ENCODE peak calls at places on chromosomes 4 and X, in four cellular contexts. P is pancreas, B is A549, O is Karpas-422. A is an unnamed sample.

GRCh38 chr4:176210101-176210500 is 14.7 kb upstream of the SPATA4 start:
- DNase-seq in P (no peak), B (no peak), O (no peak), A (no peak)

GRCh38 chrX:116272328-116272727 is 101.8 kb downstream of the AGTR2 start:
- DNase-seq in P (no peak), B (peak; percentile 12), O (no peak), A (no peak)

GRCh38 chr4:2154215-2154614 is 87.7 kb downstream of the HAUS3 start:
- DNase-seq in P (no peak), B (no peak), O (no peak), A (no peak)

GRCh38 chrX:15985937-15986336 is 131.3 kb upstream of the AP1S2 start:
- DNase-seq in P (no peak), B (no peak), O (no peak), A (no peak)

GRCh38 chr4:106273831-106274230 is 42.2 kb downstream of the TBCK start:
- DNase-seq in P (no peak), B (no peak), O (no peak), A (no peak)

GRCh38 chrX:140467211-140467610 is 37.7 kb downstream of the SOX3 start:
- DNase-seq in P (no peak), B (no peak), O (no peak), A (no peak)

GRCh38 chr4:168830777-168831512 is 179.1 kb downstream of the CBR4 start:
- DNase-seq in P (no peak), B (peak; percentile 18), O (peak; percentile 64), A (no peak)

GRCh38 chr4:188971125-188971524 is 831.9 kb downstream of the TRIML1 start:
- DNase-seq in P (no peak), B (no peak), O (peak; percentile 81), A (no peak)

GRCh38 chr4:41299486-41299885 is 42.8 kb downstream of the UCHL1 start:
- DNase-seq in P (no peak), B (no peak), O (no peak), A (no peak)

GRCh38 chr4:163372035-163372434 is 28.3 kb downstream of the NPY5R start:
- DNase-seq in P (no peak), B (no peak), O (no peak), A (no peak)

GRCh38 chrX:32191316-32191715 is 1020.0 kb downstream of the DMD start:
- DNase-seq in P (no peak), B (no peak), O (no peak), A (no peak)

GRCh38 chr4:185567828-185568442 is 32.6 kb upstream of the PDLIM3 start:
- DNase-seq in P (peak; percentile 73), B (no peak), O (no peak), A (no peak)

GRCh38 chrX:386239-386767 is 404 bp downstream of the PPP2R3B start:
- DNase-seq in P (peak; percentile 73), B (no peak), O (peak; percentile 78), A (no peak)

GRCh38 chr4:2786152-2786671 is 6.7 kb upstream of the SH3BP2 start:
- DNase-seq in P (peak; percentile 56), B (no peak), O (no peak), A (peak; percentile 76)

GRCh38 chrX:31423575-31424284 is 351.9 kb upstream of the FTHL17 start:
- DNase-seq in P (no peak), B (peak; percentile 1), O (peak; percentile 63), A (no peak)

GRCh38 chr4:55358668-55359067 is 12.6 kb downstream of the SRD5A3 start:
- DNase-seq in P (no peak), B (no peak), O (peak; percentile 80), A (no peak)

GRCh38 chrX:129510331-129510730 is 13.0 kb downstream of the SMARCA1 start:
- DNase-seq in P (no peak), B (no peak), O (no peak), A (no peak)

GRCh38 chrX:124719060-124719459 is 372.7 kb downstream of the SH2D1A start:
- DNase-seq in P (no peak), B (no peak), O (no peak), A (no peak)

GRCh38 chrX:57930051-57930450 is 19.8 kb upstream of the ZXDA start:
- DNase-seq in P (no peak), B (no peak), O (no peak), A (no peak)

GRCh38 chr4:168589154-168589553 is 92.3 kb downstream of the PALLD start:
- DNase-seq in P (no peak), B (peak; percentile 46), O (no peak), A (no peak)

GRCh38 chr4:75848891-75849290 is 53.4 kb downstream of the PPEF2 start:
- DNase-seq in P (no peak), B (no peak), O (no peak), A (no peak)

GRCh38 chr4:127601029-127601428 is 31.7 kb upstream of the INTU start:
- DNase-seq in P (no peak), B (no peak), O (peak; percentile 49), A (no peak)

GRCh38 chr4:3716876-3717235 is 49.3 kb upstream of the ADRA2C start:
- DNase-seq in P (no peak), B (no peak), O (no peak), A (no peak)

GRCh38 chr4:83855044-83855443 is 319.1 kb downstream of the GPAT3 start:
- DNase-seq in P (no peak), B (peak; percentile 47), O (no peak), A (no peak)

GRCh38 chrX:21806691-21807090 is 32.7 kb upstream of the MBTPS2 start:
- DNase-seq in P (no peak), B (no peak), O (no peak), A (no peak)

GRCh38 chr4:85486425-85487101 is 11.6 kb downstream of the ARHGAP24 start:
- DNase-seq in P (no peak), B (peak; percentile 26), O (no peak), A (no peak)

GRCh38 chrX:152824841-152825374 is 5.6 kb downstream of the CETN2 start:
- DNase-seq in P (no peak), B (no peak), O (no peak), A (no peak)

GRCh38 chrX:150236304-150236703 is 126.8 kb upstream of the MAMLD1 start:
- DNase-seq in P (no peak), B (no peak), O (no peak), A (no peak)

GRCh38 chrX:154732421-154733071 is 18.3 kb downstream of the GAB3 start:
- DNase-seq in P (no peak), B (no peak), O (no peak), A (no peak)

GRCh38 chrX:154444001-154444754 is at the start of gene FAM50A:
- DNase-seq in P (peak; percentile 87), B (peak; percentile 79), O (peak; percentile 84), A (peak; percentile 71)

GRCh38 chrX:49102221-49102620 is 21.3 kb downstream of the GPKOW start:
- DNase-seq in P (no peak), B (no peak), O (no peak), A (no peak)

GRCh38 chr4:99179626-99180025 is 35.5 kb upstream of the ADH4 start:
- DNase-seq in P (no peak), B (no peak), O (no peak), A (no peak)

GRCh38 chrX:3384330-3384729 is 37.9 kb upstream of the MXRA5 start:
- DNase-seq in P (no peak), B (no peak), O (no peak), A (no peak)

GRCh38 chrX:81082649-81083048 is 119.1 kb downstream of the HMGN5 start:
- DNase-seq in P (no peak), B (no peak), O (no peak), A (no peak)

GRCh38 chr4:146520894-146521542 is 722 bp downstream of the SLC10A7 start:
- DNase-seq in P (no peak), B (peak; percentile 3), O (peak; percentile 78), A (peak; percentile 7)

GRCh38 chrX:39777623-39778025 is 320.1 kb downstream of the BCOR start:
- DNase-seq in P (no peak), B (no peak), O (no peak), A (no peak)

DNA sequence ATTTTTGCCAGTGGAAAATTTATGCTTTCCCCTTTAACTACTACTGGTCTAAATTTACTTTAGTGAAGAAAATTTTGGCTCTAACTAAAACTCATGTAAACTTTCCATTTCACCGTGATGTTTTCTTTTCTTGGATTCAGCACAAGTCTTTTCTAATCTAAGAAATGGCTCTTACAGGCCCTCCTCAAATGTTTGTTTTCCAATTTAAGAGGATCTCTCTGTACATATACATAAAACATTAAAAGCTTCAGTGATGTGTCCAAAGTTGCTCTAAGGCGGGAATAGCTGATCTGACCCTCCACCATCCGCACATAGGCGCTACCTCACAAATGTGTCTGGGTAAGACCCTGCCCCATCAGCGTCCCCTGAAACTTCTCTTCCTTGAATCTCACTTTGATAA is 68.1 kb downstream of the MAML3 start:
- DNase-seq in P (no peak), B (no peak), O (no peak), A (no peak)
- H3K4me1 ChIP-seq in P (peaks cover under 1% of the 10 kb centered on the region), B (peaks cover 96% of the 10 kb centered on the region), O (peaks cover 15% of the 10 kb centered on the region), A (no peaks in the 10 kb centered on the region)

GRCh38 chr4:7733801-7734650 is 205.6 kb downstream of the AFAP1 start:
- DNase-seq in P (peak; percentile 65), B (no peak), O (no peak), A (no peak)

GRCh38 chr4:7736436-7737267 is 203.0 kb downstream of the AFAP1 start:
- DNase-seq in P (peak; percentile 41), B (no peak), O (no peak), A (no peak)

GRCh38 chr4:7734651-7735260 is 204.9 kb downstream of the AFAP1 start:
- DNase-seq in P (peak; percentile 45), B (no peak), O (no peak), A (no peak)

GRCh38 chr4:7735961-7736360 is 203.7 kb downstream of the AFAP1 start:
- DNase-seq in P (peak; percentile 45), B (no peak), O (no peak), A (no peak)

GRCh38 chr4:7735395-7735794 is 204.3 kb downstream of the AFAP1 start:
- DNase-seq in P (no peak), B (no peak), O (no peak), A (no peak)
- H3K4me1 ChIP-seq in P (no peaks in the 10 kb centered on the region), B (no peaks in the 10 kb centered on the region), O (no peaks in the 10 kb centered on the region), A (no peaks in the 10 kb centered on the region)

GRCh38 chrX:26783512-26784225 is 567.7 kb downstream of the MAGEB5 start:
- DNase-seq in P (no peak), B (no peak), O (peak; percentile 92), A (no peak)

DNA sequence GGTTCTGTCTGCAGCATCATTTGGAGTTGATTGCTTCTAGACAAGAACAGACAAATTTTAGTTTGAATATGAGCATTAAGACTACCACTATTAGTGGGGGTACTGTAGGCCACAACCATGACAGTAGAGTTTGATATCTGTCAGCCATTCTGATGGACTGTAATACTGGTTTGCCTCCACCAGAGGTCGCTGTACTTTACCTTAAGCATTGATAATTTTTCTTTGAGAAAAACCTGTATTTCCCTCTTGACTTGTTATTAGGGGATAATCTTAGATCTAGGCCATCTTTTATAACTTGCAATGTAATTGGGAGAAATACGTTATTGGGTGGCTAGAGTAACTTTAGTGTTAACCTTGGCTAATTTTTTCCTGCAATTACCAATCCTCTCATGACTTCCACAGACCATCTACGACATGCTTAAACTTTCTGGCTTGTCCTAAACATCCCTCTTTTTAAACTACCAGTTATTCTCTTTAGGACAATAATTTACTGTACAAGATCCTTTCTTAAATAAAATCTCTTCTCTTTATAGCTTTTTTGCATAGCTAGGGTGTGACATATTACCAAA is 562.4 kb downstream of the MAGEB5 start:
- DNase-seq in P (no peak), B (no peak), O (peak; percentile 70), A (no peak)
- H3K4me1 ChIP-seq in P (no peaks in the 10 kb centered on the region), B (no peaks in the 10 kb centered on the region), O (no peaks in the 10 kb centered on the region), A (no peaks in the 10 kb centered on the region)

DNA sequence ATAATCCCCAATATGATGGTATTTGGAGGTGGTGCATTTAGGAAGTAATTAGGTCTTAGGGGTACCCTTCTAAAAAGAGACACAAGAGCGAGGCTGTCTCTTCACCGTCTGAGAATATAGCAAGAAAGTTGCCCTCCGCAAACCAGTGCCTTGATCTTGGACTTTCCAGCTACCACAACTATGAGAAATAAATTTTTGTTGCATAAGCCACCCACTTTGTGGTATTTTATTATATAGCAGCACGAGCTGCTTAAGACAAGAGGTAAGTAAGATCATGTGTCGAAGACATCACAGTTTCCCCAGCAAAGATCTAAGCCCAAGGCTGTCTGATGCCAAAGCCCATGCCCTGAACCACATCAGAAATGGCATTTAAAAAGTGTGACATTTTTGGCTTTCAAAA is 9.6 kb upstream of the EXOSC9 start:
- DNase-seq in P (no peak), B (no peak), O (no peak), A (no peak)
- H3K4me1 ChIP-seq in P (no peaks in the 10 kb centered on the region), B (peaks cover 19% of the 10 kb centered on the region), O (peaks cover 4% of the 10 kb centered on the region), A (no peaks in the 10 kb centered on the region)

A was measured in CD8-positive, alpha-beta memory T cell.